ENCODE peak calls at places on chromosomes 5 and 9, in four cellular contexts. I is AG20443, F is astrocyte of the spinal cord, Y is cardiac septum. A is an unnamed sample.

GRCh38 chr5:128154943-128155342 is 71.4 kb downstream of the SLC12A2 start:
- DNase-seq in I (peak), F (no peak), Y (no peak), A (no peak)

GRCh38 chr5:39376293-39376714 is 12.0 kb upstream of the C9 start:
- DNase-seq in I (peak), F (peak), Y (no peak), A (peak)

GRCh38 chr9:69877852-69878507 is 57.4 kb downstream of the CFAP95 start:
- DNase-seq in I (peak), F (peak), Y (no peak), A (peak)

GRCh38 chr5:16617272-16617973 is 626 bp upstream of the RETREG1 start:
- DNase-seq in I (no peak), F (no peak), Y (no peak), A (peak)

GRCh38 chr9:93575706-93576295 is 583 bp upstream of the PHF2 start:
- DNase-seq in I (peak), F (peak), Y (peak), A (no peak)

GRCh38 chr5:149471406-149472183 is 79.6 kb downstream of the CSNK1A1 start:
- DNase-seq in I (peak), F (peak), Y (no peak), A (no peak)

GRCh38 chr5:2376486-2376885 is 375.0 kb downstream of the IRX2 start:
- DNase-seq in I (no peak), F (no peak), Y (no peak), A (no peak)

GRCh38 chr9:123338710-123339665 is 17.0 kb upstream of the CRB2 start:
- DNase-seq in I (no peak), F (peak), Y (no peak), A (no peak)

GRCh38 chr9:4630836-4631235 is 31.3 kb upstream of the PLPP6 start:
- DNase-seq in I (no peak), F (peak), Y (no peak), A (no peak)

GRCh38 chr5:157993201-157993600 is 134.3 kb upstream of the CLINT1 start:
- DNase-seq in I (no peak), F (no peak), Y (no peak), A (no peak)

GRCh38 chr9:124764774-124765438 is 6.2 kb downstream of the NR6A1 start:
- DNase-seq in I (peak), F (no peak), Y (no peak), A (no peak)

GRCh38 chr9:18979367-18979766 is 53.6 kb downstream of the SAXO1 start:
- DNase-seq in I (peak), F (peak), Y (no peak), A (no peak)

GRCh38 chr9:73038089-73038509 is 85.2 kb upstream of the ALDH1A1 start:
- DNase-seq in I (no peak), F (no peak), Y (no peak), A (no peak)

GRCh38 chr5:59079622-59080620 is 497.0 kb downstream of the RAB3C start:
- DNase-seq in I (peak), F (peak), Y (no peak), A (no peak)

GRCh38 chr5:175214152-175214551 is 229.8 kb downstream of the DRD1 start:
- DNase-seq in I (peak), F (peak), Y (no peak), A (no peak)

GRCh38 chr9:100354121-100354800 is 1.5 kb upstream of the TEX10 start:
- DNase-seq in I (no peak), F (no peak), Y (no peak), A (no peak)

GRCh38 chr5:76351577-76351976 is 51.5 kb upstream of the IQGAP2 start:
- DNase-seq in I (no peak), F (no peak), Y (no peak), A (no peak)

GRCh38 chr5:95794070-95794516 is 28.4 kb downstream of the GLRX start:
- DNase-seq in I (peak), F (no peak), Y (no peak), A (no peak)

GRCh38 chr9:38417003-38417965 is 7.0 kb downstream of the IGFBPL1 start:
- DNase-seq in I (peak), F (no peak), Y (no peak), A (no peak)

GRCh38 chr9:38047301-38048251 is 21.5 kb downstream of the SHB start:
- DNase-seq in I (peak), F (peak), Y (peak), A (peak)

GRCh38 chr5:142360051-142360498 is 35.3 kb upstream of the SPRY4 start:
- DNase-seq in I (no peak), F (no peak), Y (no peak), A (no peak)

GRCh38 chr9:82202808-82203207 is 214.2 kb downstream of the SPATA31D1 start:
- DNase-seq in I (peak), F (peak), Y (no peak), A (no peak)

GRCh38 chr5:138148811-138149210 is 9.6 kb upstream of the NME5 start:
- DNase-seq in I (peak), F (peak), Y (no peak), A (no peak)

GRCh38 chr5:38524006-38524405 is 32.4 kb downstream of the LIFR start:
- DNase-seq in I (no peak), F (no peak), Y (no peak), A (no peak)

GRCh38 chr9:136650648-136651047 is 12.1 kb upstream of the EGFL7 start:
- DNase-seq in I (no peak), F (no peak), Y (no peak), A (no peak)

GRCh38 chr5:73274121-73274520 is 101.1 kb downstream of the TMEM174 start:
- DNase-seq in I (peak), F (no peak), Y (no peak), A (no peak)

GRCh38 chr5:36908544-36909260 is 32.1 kb downstream of the NIPBL start:
- DNase-seq in I (no peak), F (no peak), Y (no peak), A (no peak)

GRCh38 chr9:126874546-126875314 is 14.3 kb downstream of the ZBTB34 start:
- DNase-seq in I (no peak), F (no peak), Y (no peak), A (no peak)

GRCh38 chr5:179345179-179345428 is 157 bp downstream of the ADAMTS2 start:
- DNase-seq in I (no peak), F (no peak), Y (no peak), A (no peak)

GRCh38 chr5:14089198-14089597 is 53.9 kb upstream of the TRIO start:
- DNase-seq in I (no peak), F (no peak), Y (no peak), A (no peak)

GRCh38 chr9:80004687-80005086 is 432.9 kb downstream of the TLE4 start:
- DNase-seq in I (no peak), F (peak), Y (no peak), A (no peak)

GRCh38 chr5:129379406-129379805 is 80.7 kb upstream of the ADAMTS19 start:
- DNase-seq in I (no peak), F (peak), Y (no peak), A (no peak)

GRCh38 chr5:77356740-77357139 is 135.4 kb downstream of the WDR41 start:
- DNase-seq in I (peak), F (peak), Y (no peak), A (no peak)

GRCh38 chr5:17620627-17621026 is 10.4 kb downstream of the TAF11L12 start:
- DNase-seq in I (peak), F (no peak), Y (no peak), A (no peak)